ENCODE peak calls at places on chromosome 7, in ten cellular contexts. B, S, J, T, R, N, G, M, C and L are unnamed samples.

GRCh38 chr7:151839511-151839921 is 37.4 kb downstream of the PRKAG2 start:
- DNase-seq in R (no peak), C (no peak), B (no peak), M (no peak), G (no peak), T (no peak), S (no peak), N (peak), J (no peak), L (peak)

GRCh38 chr7:133575726-133576125 is 322.8 kb downstream of the EXOC4 start:
- DNase-seq in N (no peak), G (no peak), J (no peak), B (no peak), C (no peak), R (no peak), S (no peak), M (peak), T (no peak), L (no peak)

GRCh38 chr7:16647435-16647960 is 1.5 kb downstream of the BZW2 start:
- DNase-seq in C (no peak), S (no peak), M (peak), B (no peak), T (no peak), J (no peak), N (no peak), R (no peak), G (no peak), L (no peak)

GRCh38 chr7:37705976-37706375 is 22.4 kb downstream of the GPR141 start:
- DNase-seq in M (no peak), R (peak), B (no peak), T (no peak), S (no peak), N (no peak), C (no peak), G (no peak), J (no peak), L (no peak)

GRCh38 chr7:151572136-151572535 is 52.4 kb upstream of the RHEB start:
- DNase-seq in B (no peak), S (no peak), N (no peak), J (no peak), R (no peak), C (no peak), M (peak), T (no peak), G (no peak), L (no peak)

GRCh38 chr7:139733751-139734150 is 44.0 kb downstream of the HIPK2 start:
- DNase-seq in G (no peak), S (no peak), T (no peak), R (no peak), M (no peak), B (no peak), C (no peak), J (no peak), N (no peak), L (no peak)

GRCh38 chr7:67917118-67917755 is 920.6 kb downstream of the TYW1 start:
- DNase-seq in M (no peak), T (no peak), R (no peak), S (no peak), J (no peak), B (no peak), N (no peak), C (no peak), G (no peak), L (no peak)

GRCh38 chr7:25216837-25217236 is 11.4 kb downstream of the NPVF start:
- DNase-seq in B (no peak), J (no peak), M (peak), G (no peak), S (peak), C (peak), R (peak), T (no peak), N (no peak), L (no peak)

GRCh38 chr7:91653257-91653656 is 227.2 kb downstream of the MTERF1 start:
- DNase-seq in M (peak), J (no peak), S (no peak), N (no peak), C (no peak), B (no peak), T (no peak), G (no peak), R (no peak), L (no peak)

GRCh38 chr7:28102778-28103177 is 77.8 kb downstream of the JAZF1 start:
- DNase-seq in R (no peak), M (peak), T (no peak), N (no peak), B (no peak), G (peak), C (peak), J (peak), S (peak), L (no peak)

GRCh38 chr7:30804078-30804661 is 33.0 kb downstream of the MINDY4 start:
- DNase-seq in B (no peak), G (no peak), M (peak), T (no peak), C (no peak), S (no peak), J (no peak), N (no peak), R (no peak), L (no peak)

GRCh38 chr7:4838626-4839334 is 23.1 kb downstream of the PAPOLB start:
- DNase-seq in N (peak), B (no peak), S (no peak), M (no peak), J (no peak), R (no peak), G (no peak), C (no peak), T (no peak), L (no peak)

GRCh38 chr7:40147371-40148246 is 12.8 kb downstream of the SUGCT start:
- DNase-seq in M (peak), C (no peak), N (no peak), B (no peak), T (no peak), J (no peak), S (no peak), G (no peak), R (peak), L (no peak)

GRCh38 chr7:83468251-83468739 is 180.6 kb downstream of the SEMA3E start:
- DNase-seq in T (peak), B (peak), R (peak), N (no peak), S (peak), J (peak), G (peak), C (peak), M (peak), L (peak)

GRCh38 chr7:50312176-50312575 is 7.7 kb downstream of the IKZF1 start:
- DNase-seq in N (no peak), C (no peak), M (no peak), G (no peak), S (no peak), T (no peak), B (no peak), R (no peak), J (no peak), L (no peak)

GRCh38 chr7:124603066-124603465 is 162.5 kb downstream of the GPR37 start:
- DNase-seq in J (no peak), C (no peak), G (no peak), B (no peak), M (no peak), T (no peak), R (no peak), S (no peak), N (no peak), L (no peak)

GRCh38 chr7:73768661-73769480 is 1.2 kb downstream of the CLDN3 start:
- DNase-seq in R (peak), G (no peak), T (no peak), J (no peak), M (no peak), B (no peak), S (no peak), N (no peak), C (no peak), L (no peak)

GRCh38 chr7:101140339-101140699 is 13.4 kb downstream of the SERPINE1 start:
- DNase-seq in R (peak), J (no peak), M (no peak), G (no peak), B (no peak), N (no peak), T (no peak), S (no peak), C (no peak), L (no peak)

GRCh38 chr7:1396195-1396594 is 63.1 kb downstream of the MICALL2 start:
- DNase-seq in S (no peak), R (no peak), B (no peak), N (no peak), C (no peak), M (no peak), T (no peak), J (no peak), G (no peak), L (no peak)

GRCh38 chr7:4173615-4174014 is 508.5 kb upstream of the FOXK1 start:
- DNase-seq in J (no peak), C (no peak), R (no peak), M (no peak), N (peak), G (no peak), S (no peak), B (no peak), T (no peak), L (no peak)

GRCh38 chr7:151063212-151063561 is 3.8 kb downstream of the SLC4A2 start:
- DNase-seq in S (peak), B (peak), N (no peak), M (peak), C (no peak), R (peak), J (peak), T (peak), G (no peak), L (no peak)

GRCh38 chr7:52689912-52690311 is 345.5 kb upstream of the POM121L12 start:
- DNase-seq in T (no peak), J (no peak), R (peak), N (no peak), M (peak), S (no peak), C (no peak), G (no peak), B (no peak), L (no peak)

GRCh38 chr7:5525271-5526189 is 101.9 kb upstream of the TNRC18 start:
- DNase-seq in T (no peak), J (no peak), N (no peak), C (peak), R (peak), S (peak), M (peak), G (no peak), B (peak), L (no peak)

GRCh38 chr7:99762680-99763327 is 21.2 kb downstream of the CYP3A4 start:
- DNase-seq in B (no peak), S (peak), C (no peak), J (peak), G (no peak), T (no peak), N (no peak), M (peak), R (no peak), L (no peak)

GRCh38 chr7:137097111-137097510 is 228.7 kb downstream of the CHRM2 start:
- DNase-seq in T (no peak), C (no peak), N (no peak), S (no peak), M (peak), R (no peak), B (no peak), J (no peak), G (no peak), L (no peak)

GRCh38 chr7:87561102-87561501 is 39.6 kb downstream of the ABCB1 start:
- DNase-seq in R (peak), N (no peak), J (no peak), M (no peak), B (no peak), G (no peak), S (no peak), C (no peak), T (no peak), L (no peak)

GRCh38 chr7:39644170-39644569 is 20.8 kb downstream of the RALA start:
- DNase-seq in R (no peak), G (no peak), M (peak), S (no peak), J (no peak), C (no peak), T (no peak), B (no peak), N (no peak), L (no peak)

GRCh38 chr7:147579148-147579547 is 1011.4 kb upstream of the C7orf33 start:
- DNase-seq in R (no peak), C (no peak), T (no peak), B (no peak), G (no peak), N (no peak), M (no peak), S (no peak), J (no peak), L (no peak)

GRCh38 chr7:52030722-52031121 is 714.1 kb upstream of the COBL start:
- DNase-seq in B (no peak), C (no peak), S (no peak), M (no peak), T (no peak), N (no peak), J (no peak), G (no peak), R (no peak), L (no peak)

GRCh38 chr7:4726568-4726967 is 44.5 kb downstream of the FOXK1 start:
- DNase-seq in S (no peak), G (no peak), T (no peak), M (no peak), R (no peak), B (no peak), N (no peak), C (no peak), J (no peak), L (no peak)

GRCh38 chr7:109751241-109751640 is 1181.6 kb downstream of the DNAJB9 start:
- DNase-seq in M (peak), R (no peak), B (no peak), G (peak), S (no peak), J (no peak), C (peak), N (no peak), T (no peak), L (no peak)

GRCh38 chr7:102286237-102287081 is at the start of gene SH2B2:
- DNase-seq in M (peak), N (peak), T (peak), B (peak), J (peak), R (peak), S (peak), G (no peak), C (no peak), L (peak)

GRCh38 chr7:89666436-89666835 is 487.8 kb upstream of the STEAP1 start:
- DNase-seq in B (no peak), N (no peak), M (no peak), T (no peak), C (no peak), R (no peak), J (no peak), S (no peak), G (no peak), L (no peak)

GRCh38 chr7:50092579-50093411 is at the start of gene ZPBP:
- DNase-seq in M (peak), C (peak), S (peak), N (peak), G (no peak), J (no peak), T (no peak), B (peak), R (peak), L (peak)

GRCh38 chr7:43764039-43764789 is 5.7 kb downstream of the BLVRA start:
- DNase-seq in J (peak), N (peak), T (no peak), S (peak), C (no peak), M (peak), G (no peak), B (peak), R (no peak), L (peak)

GRCh38 chr7:39908141-39908540 is 41.9 kb upstream of the CDK13 start:
- DNase-seq in T (no peak), S (no peak), M (no peak), B (no peak), J (no peak), R (no peak), G (no peak), C (no peak), N (no peak), L (no peak)

GRCh38 chr7:92255308-92255707 is 9.5 kb downstream of the ANKIB1 start:
- DNase-seq in C (no peak), S (no peak), J (peak), G (no peak), T (no peak), N (no peak), B (no peak), R (no peak), M (peak), L (no peak)

GRCh38 chr7:1225462-1226154 is 7.1 kb upstream of the UNCX start:
- DNase-seq in M (no peak), B (peak), S (peak), N (no peak), R (peak), T (no peak), C (no peak), G (peak), J (no peak), L (no peak)

GRCh38 chr7:46993396-46993795 is 588.5 kb downstream of the TNS3 start:
- DNase-seq in J (no peak), C (no peak), R (no peak), M (no peak), N (no peak), S (peak), T (no peak), G (no peak), B (no peak), L (no peak)

DNA sequence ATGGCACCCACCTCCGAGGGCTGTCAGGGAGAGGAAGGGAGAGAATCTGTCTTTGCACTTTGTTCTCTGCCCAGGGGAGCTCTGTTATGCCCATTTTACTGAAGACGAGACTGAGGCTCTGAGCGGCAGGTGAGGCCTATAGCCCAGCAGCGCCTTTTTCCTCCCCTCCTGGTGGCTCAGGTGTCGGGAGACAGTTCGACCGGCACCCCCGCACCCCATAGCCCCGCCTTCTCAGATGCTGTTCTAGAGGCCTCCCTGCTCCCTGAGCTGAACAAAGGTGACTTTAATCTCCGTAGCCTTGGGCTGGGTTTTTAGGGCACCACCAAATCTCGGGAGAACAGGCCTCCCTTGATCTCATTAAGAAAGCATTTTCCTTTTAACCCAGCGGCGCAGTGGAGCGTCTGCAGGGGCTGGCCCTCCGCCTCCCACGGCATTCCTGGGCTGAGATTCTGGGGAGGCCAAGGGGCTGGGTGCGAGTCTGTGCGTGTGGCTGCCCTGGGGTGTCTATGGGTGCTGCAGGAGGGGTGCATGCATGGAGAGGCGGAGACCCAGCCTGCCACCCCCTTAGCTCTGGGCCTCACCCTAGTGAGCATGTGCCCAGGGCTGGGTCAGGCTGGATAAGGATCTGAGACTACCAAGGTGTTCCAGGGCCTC is 3.3 kb downstream of the LFNG start:
- DNase-seq in G (peak), M (peak), C (peak), R (peak), B (peak), N (no peak), T (no peak), S (peak), J (no peak), L (no peak)
- TF ChIP-seq CTCF in G (no peak), M (no peak), C (no peak), R (no peak), B (no peak), N (no peak), T (no peak), S (no peak), J (no peak), L (no peak)

GRCh38 chr7:12911053-12911452 is 223.6 kb downstream of the ARL4A start:
- DNase-seq in C (no peak), G (no peak), N (no peak), S (no peak), M (no peak), B (no peak), J (no peak), T (no peak), R (no peak), L (no peak)
- H3K27ac ChIP-seq in C (no peak), G (no peak), N (no peak), S (no peak), M (no peak), B (no peak), J (no peak), T (no peak), R (no peak), L (no peak)

DNA sequence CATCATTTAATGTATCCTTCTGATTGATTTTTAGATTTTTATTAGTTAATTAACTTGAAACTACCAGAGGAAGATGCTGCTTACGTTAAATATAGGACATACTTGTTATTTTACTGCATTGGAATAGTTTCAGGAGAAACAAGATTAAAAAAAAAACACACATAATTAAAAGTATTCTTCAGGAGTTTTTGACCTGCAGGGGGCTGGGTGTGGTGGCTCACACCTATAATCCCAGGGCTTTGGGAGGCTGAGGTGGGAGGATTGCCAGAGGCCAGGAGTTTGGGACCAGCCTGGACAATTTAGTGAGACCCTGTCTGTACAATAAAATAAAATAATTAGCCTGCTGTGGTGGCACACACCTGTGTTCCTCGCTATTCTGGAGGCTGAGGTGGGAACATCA is 10.7 kb downstream of the CBLL1 start:
- DNase-seq in M (no peak), B (no peak), G (no peak), R (no peak), S (no peak), C (no peak), J (no peak), T (no peak), N (no peak), L (no peak)
- TF ChIP-seq CTCF in M (no peak), B (no peak), G (peak), R (peak), S (no peak), C (peak), J (no peak), T (no peak), N (no peak), L (no peak)

GRCh38 chr7:112362796-112363195 is 87.5 kb upstream of the IFRD1 start:
- DNase-seq in C (no peak), M (peak), T (no peak), N (no peak), S (no peak), G (no peak), R (peak), J (no peak), B (no peak), L (peak)
- H3K27ac ChIP-seq in C (no peak), M (no peak), T (no peak), N (no peak), S (no peak), G (no peak), R (peak), J (no peak), B (no peak), L (peak)

GRCh38 chr7:158357106-158357897 is 230.3 kb downstream of the PTPRN2 start:
- DNase-seq in N (peak), B (no peak), M (no peak), S (no peak), R (no peak), T (no peak), C (no peak), J (no peak), G (no peak), L (no peak)

GRCh38 chr7:158353606-158354570 is 233.7 kb downstream of the PTPRN2 start:
- DNase-seq in G (no peak), J (no peak), R (peak), C (peak), M (no peak), N (peak), T (no peak), B (peak), S (no peak), L (no peak)

GRCh38 chr7:158354861-158355260 is 232.8 kb downstream of the PTPRN2 start:
- DNase-seq in B (no peak), M (no peak), G (no peak), C (no peak), T (no peak), R (no peak), N (no peak), J (no peak), S (no peak), L (no peak)

GRCh38 chr7:158356454-158356853 is 231.2 kb downstream of the PTPRN2 start:
- DNase-seq in S (no peak), G (no peak), M (no peak), N (peak), T (no peak), J (no peak), C (no peak), B (no peak), R (no peak), L (no peak)

DNA sequence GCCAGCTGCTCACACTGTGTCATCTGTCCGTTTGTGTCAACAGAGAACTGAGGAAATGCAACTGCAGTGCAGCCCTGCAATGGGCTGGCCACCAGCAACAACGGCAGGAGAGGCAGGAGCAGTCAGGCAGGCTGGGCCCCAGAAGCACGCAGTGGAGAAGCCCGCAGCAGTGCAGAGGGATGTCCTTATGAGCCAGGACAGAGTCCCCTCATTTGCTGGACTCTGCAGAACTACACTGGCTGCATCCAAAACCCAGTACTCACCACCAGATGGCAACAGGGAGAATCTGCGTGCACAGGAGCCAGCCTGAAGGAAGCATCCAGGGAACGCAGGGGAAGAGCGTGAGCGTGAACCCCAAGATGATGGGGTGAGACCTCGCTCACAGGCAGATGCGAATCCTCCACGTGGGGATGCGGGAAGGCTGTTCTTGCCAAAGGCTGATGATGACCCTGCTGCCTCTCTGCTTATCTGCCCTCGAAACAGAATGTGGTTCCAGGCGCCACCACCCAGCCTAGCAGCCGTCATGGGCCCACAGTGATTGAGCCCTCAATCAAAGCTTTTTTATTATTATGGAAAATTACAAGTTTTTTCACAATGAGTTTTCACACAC is 232.1 kb downstream of the PTPRN2 start:
- DNase-seq in N (peak), R (peak), B (peak), C (peak), M (no peak), J (no peak), T (no peak), G (no peak), S (no peak), L (no peak)
- TF ChIP-seq CTCF in N (no peak), R (peak), B (no peak), C (peak), M (no peak), J (no peak), T (no peak), G (no peak), S (peak), L (no peak)

GRCh38 chr7:55127622-55128081 is 108.8 kb downstream of the EGFR start:
- DNase-seq in J (peak), C (no peak), R (no peak), G (no peak), T (no peak), M (peak), N (no peak), S (no peak), B (peak), L (no peak)
- H3K27ac ChIP-seq in J (peak), C (peak), R (no peak), G (peak), T (peak), M (peak), N (peak), S (peak), B (peak), L (peak)